ENCODE peak calls at places on chromosomes 7 and 10, in six cellular contexts. C is ovary, J is astrocyte, Q is H9, Z is progenitor cell of endocrine pancreas, P is PC-3. X is an unnamed sample.

GRCh38 chr10:102113956-102114857 is 6.0 kb downstream of the LDB1 start:
- DNase-seq in C (peak), J (no peak), Q (peak), Z (peak), P (no peak), X (no peak)

GRCh38 chr7:150828384-150828783 is 23.9 kb upstream of the AOC1 start:
- DNase-seq in C (no peak), J (no peak), Q (no peak), Z (no peak), P (no peak), X (no peak)

GRCh38 chr7:45182856-45183710 is 25.5 kb downstream of the RAMP3 start:
- DNase-seq in C (no peak), J (no peak), Q (peak), Z (no peak), P (no peak), X (peak)

GRCh38 chr10:86375204-86375603 is 8.6 kb upstream of the GRID1 start:
- DNase-seq in C (no peak), J (no peak), Q (peak), Z (no peak), P (no peak), X (peak)

GRCh38 chr10:125605167-125605566 is 77.8 kb downstream of the TEX36 start:
- DNase-seq in C (no peak), J (peak), Q (no peak), Z (no peak), P (no peak), X (no peak)

GRCh38 chr7:27247452-27248426 is 5.1 kb downstream of the EVX1 start:
- DNase-seq in C (no peak), J (no peak), Q (no peak), Z (no peak), P (no peak), X (no peak)

GRCh38 chr7:48042216-48042615 is 6.9 kb downstream of the C7orf57 start:
- DNase-seq in C (no peak), J (peak), Q (no peak), Z (no peak), P (peak), X (no peak)

GRCh38 chr10:84548869-84549268 is 220.5 kb downstream of the CCSER2 start:
- DNase-seq in C (no peak), J (no peak), Q (peak), Z (no peak), P (no peak), X (no peak)

GRCh38 chr10:118501637-118502440 is 93.6 kb downstream of the PRLHR start:
- DNase-seq in C (no peak), J (peak), Q (no peak), Z (no peak), P (peak), X (no peak)
- TF ChIP-seq CTCF in C (no peak), J (no peak), Q (no peak), Z (no peak), P (no peak), X (no peak)

DNA sequence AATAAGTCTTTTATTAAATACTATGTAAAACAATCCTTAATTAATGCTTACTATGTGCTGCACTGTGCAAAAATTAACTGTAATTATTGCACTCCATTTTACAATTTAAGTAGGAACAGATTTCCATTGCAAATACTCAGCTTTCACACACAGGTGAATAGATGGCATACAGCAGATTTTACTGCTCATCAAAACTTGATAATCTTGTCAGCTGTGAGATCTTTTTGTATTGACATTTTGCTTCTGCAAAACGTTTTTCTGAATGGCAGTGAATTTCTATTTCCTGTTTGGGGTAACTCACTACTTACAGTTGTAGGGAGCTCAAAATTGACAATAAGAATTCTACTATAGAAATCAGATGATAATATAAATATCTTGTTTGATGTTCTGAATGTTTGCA is 220.0 kb upstream of the MAGI2 start:
- DNase-seq in C (no peak), J (no peak), Q (no peak), Z (no peak), P (no peak), X (no peak)
- TF ChIP-seq CTCF in C (no peak), J (no peak), Q (no peak), Z (no peak), P (no peak), X (no peak)

GRCh38 chr10:178723-179122 is 43.5 kb downstream of the ZMYND11 start:
- DNase-seq in C (no peak), J (no peak), Q (no peak), Z (no peak), P (no peak), X (no peak)

GRCh38 chr10:182441-183201 is 47.4 kb downstream of the ZMYND11 start:
- DNase-seq in C (no peak), J (peak), Q (no peak), Z (no peak), P (no peak), X (no peak)

GRCh38 chr10:173741-174140 is 38.5 kb downstream of the ZMYND11 start:
- DNase-seq in C (no peak), J (no peak), Q (no peak), Z (no peak), P (no peak), X (no peak)

GRCh38 chr10:176677-177076 is 41.4 kb downstream of the ZMYND11 start:
- DNase-seq in C (no peak), J (no peak), Q (no peak), Z (no peak), P (no peak), X (no peak)

DNA sequence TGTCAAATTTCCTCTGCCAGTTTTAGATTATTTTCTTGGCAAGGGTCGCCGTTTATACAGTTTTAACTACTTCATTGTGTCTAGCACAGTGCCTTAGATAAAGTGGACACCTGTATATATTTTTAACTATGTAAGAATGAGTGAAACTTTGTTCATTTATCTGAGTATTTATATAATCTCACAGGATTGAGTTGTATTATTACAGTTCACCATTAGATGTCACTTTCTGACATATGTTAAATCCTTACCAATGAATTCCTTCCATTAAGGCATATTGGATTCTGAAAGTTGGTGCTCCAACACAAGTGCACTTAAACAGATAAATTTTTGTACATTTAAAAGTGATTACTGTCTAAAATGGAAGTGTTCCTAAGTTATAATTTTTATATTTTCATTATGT is 43.0 kb downstream of the ZMYND11 start:
- DNase-seq in C (no peak), J (peak), Q (no peak), Z (no peak), P (peak), X (no peak)
- TF ChIP-seq CTCF in C (peak), J (peak), Q (peak), Z (peak), P (peak), X (peak)

DNA sequence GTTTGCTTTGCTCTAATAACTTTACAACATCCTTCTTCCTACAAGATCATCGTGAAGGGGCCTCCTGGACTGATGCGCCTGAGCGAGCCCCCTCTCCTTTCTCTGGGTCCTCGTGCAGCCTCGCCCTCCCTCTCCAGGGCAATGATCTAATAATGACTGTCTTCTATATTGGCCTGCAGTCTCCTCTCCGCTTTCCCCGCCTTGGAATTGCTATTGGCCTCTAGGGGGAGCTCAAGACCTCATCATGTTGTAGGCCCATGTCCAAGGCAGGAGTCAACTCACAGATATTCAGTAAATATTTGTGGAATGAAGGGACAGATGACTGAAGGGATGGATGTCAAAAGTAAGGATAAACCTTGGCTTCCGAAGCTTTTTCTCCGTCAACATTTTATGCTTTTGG is 1180.3 kb downstream of the TYW1 start:
- DNase-seq in C (no peak), J (peak), Q (peak), Z (peak), P (peak), X (no peak)
- TF ChIP-seq CTCF in C (no peak), J (peak), Q (peak), Z (peak), P (peak), X (peak)

GRCh38 chr7:28430626-28431025 is 18.3 kb downstream of the CREB5 start:
- DNase-seq in C (no peak), J (no peak), Q (no peak), Z (no peak), P (no peak), X (no peak)
- TF ChIP-seq CTCF in C (no peak), J (no peak), Q (no peak), Z (no peak), P (no peak), X (no peak)

GRCh38 chr7:144063710-144064109 is 5.9 kb upstream of the OR2A25 start:
- DNase-seq in C (no peak), J (no peak), Q (peak), Z (no peak), P (no peak), X (no peak)
- TF ChIP-seq CTCF in C (no peak), J (no peak), Q (peak), Z (peak), P (peak), X (no peak)

GRCh38 chr10:23157691-23158369 is 34.3 kb upstream of the PTF1A start:
- DNase-seq in C (no peak), J (peak), Q (peak), Z (no peak), P (peak), X (no peak)
- TF ChIP-seq CTCF in C (no peak), J (no peak), Q (no peak), Z (no peak), P (no peak), X (no peak)